ENCODE peak calls at places on chromosomes 5 and 9, in seven cellular contexts. G is adipocyte, O is psoas muscle, T is left ventricle myocardium inferior, C is iPS DF 6.9, E is PC-3, D is ascending aorta. H is an unnamed sample. For H3K4me1, the result is how much of the 10 kb centered on the place peaks cover.

GRCh38 chr9:15149450-15149849 is 157.6 kb downstream of the TTC39B start:
- DNase-seq in C (no peak), T (no peak), D (no peak), O (no peak), G (no peak), E (no peak), H (no peak)

GRCh38 chr5:153256-153655 is 38.0 kb upstream of the LRRC14B start:
- DNase-seq in T (no peak), O (no peak), D (no peak), E (peak), G (peak), C (no peak), H (no peak)

GRCh38 chr9:6884101-6884500 is 126.3 kb downstream of the KDM4C start:
- DNase-seq in E (no peak), C (no peak), D (no peak), O (no peak), T (no peak), G (no peak), H (no peak)

GRCh38 chr5:95617057-95617456 is 2.8 kb upstream of the GPR150 start:
- DNase-seq in D (no peak), C (no peak), O (no peak), E (no peak), G (peak), T (no peak), H (no peak)

GRCh38 chr5:136809382-136809781 is 444.0 kb upstream of the TRPC7 start:
- DNase-seq in G (no peak), E (no peak), T (no peak), D (no peak), C (no peak), O (no peak), H (no peak)

GRCh38 chr5:148376198-148376597 is 7.6 kb upstream of the FBXO38 start:
- DNase-seq in E (no peak), O (no peak), T (no peak), D (no peak), G (no peak), C (no peak), H (no peak)

GRCh38 chr9:77291714-77292113 is 114.4 kb downstream of the VPS13A start:
- DNase-seq in G (peak), E (peak), T (no peak), C (peak), O (no peak), D (no peak), H (no peak)

GRCh38 chr5:137345396-137345795 is 153.7 kb downstream of the SPOCK1 start:
- DNase-seq in O (no peak), G (no peak), D (no peak), T (no peak), E (no peak), C (no peak), H (no peak)

GRCh38 chr5:67035098-67035740 is 161.4 kb downstream of the CD180 start:
- DNase-seq in C (no peak), D (no peak), T (no peak), O (no peak), G (no peak), E (no peak), H (no peak)
- H3K4me1 ChIP-seq in C (under half), D (under half), T (half or more), O (half or more), G (half or more), E (under half), H (under half)

DNA sequence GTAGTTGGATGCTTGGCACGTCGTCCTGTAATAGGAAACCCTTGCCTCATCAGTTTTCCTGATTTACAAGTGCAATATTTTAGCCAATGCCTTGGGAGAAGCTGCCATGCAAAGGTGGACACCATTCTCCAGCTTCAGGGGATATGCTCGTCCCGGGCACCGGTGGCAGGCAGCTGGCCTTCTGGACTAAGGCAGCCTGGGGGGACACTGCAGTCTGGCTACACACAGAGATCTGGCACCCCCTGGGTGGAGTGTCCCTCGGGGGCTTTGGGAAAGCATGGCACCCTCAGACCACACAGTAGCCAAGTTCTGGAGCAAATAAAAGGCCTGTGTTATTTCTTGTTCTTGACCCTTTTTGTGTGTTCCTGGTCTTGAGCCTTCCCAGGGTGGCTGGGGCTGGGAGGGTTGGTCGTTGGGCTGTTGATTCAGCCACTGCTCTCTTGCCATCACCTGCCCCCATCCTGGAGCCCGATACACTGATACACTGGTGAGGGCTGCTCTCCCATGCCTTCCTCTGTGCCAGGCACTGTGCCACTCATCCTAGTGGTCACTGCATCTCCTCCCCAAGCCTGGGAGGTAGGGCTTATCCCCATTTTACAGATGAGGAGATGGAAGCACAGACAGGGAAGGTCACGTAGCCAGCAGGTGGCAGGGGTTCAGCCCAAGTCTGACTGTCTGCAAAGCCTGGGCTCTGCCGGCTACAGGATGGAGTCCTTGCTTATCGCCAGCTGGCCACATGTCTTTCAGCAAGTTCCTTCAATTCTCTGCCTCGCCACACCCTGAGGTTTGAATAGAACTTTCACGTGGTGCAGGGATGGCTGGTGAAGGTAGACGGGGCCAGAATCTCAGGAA is 134.1 kb downstream of the RGS3 start:
- DNase-seq in E (no peak), C (no peak), T (no peak), O (no peak), D (no peak), G (no peak), H (no peak)
- H3K4me1 ChIP-seq in E (under half), C (under half), T (half or more), O (half or more), D (half or more), G (half or more), H (under half)

GRCh38 chr9:121756477-121757285 is 105.2 kb downstream of the DAB2IP start:
- DNase-seq in G (no peak), D (no peak), C (no peak), T (no peak), O (no peak), E (no peak), H (peak)

GRCh38 chr9:121755581-121755980 is 104.1 kb downstream of the DAB2IP start:
- DNase-seq in D (no peak), G (no peak), T (no peak), C (no peak), O (no peak), E (no peak), H (peak)

GRCh38 chr9:121752929-121753328 is 101.5 kb downstream of the DAB2IP start:
- DNase-seq in E (no peak), D (no peak), C (no peak), G (no peak), O (no peak), T (no peak), H (no peak)

GRCh38 chr9:121753802-121754654 is 102.6 kb downstream of the DAB2IP start:
- DNase-seq in E (no peak), G (no peak), T (no peak), O (no peak), D (no peak), C (no peak), H (peak)

DNA sequence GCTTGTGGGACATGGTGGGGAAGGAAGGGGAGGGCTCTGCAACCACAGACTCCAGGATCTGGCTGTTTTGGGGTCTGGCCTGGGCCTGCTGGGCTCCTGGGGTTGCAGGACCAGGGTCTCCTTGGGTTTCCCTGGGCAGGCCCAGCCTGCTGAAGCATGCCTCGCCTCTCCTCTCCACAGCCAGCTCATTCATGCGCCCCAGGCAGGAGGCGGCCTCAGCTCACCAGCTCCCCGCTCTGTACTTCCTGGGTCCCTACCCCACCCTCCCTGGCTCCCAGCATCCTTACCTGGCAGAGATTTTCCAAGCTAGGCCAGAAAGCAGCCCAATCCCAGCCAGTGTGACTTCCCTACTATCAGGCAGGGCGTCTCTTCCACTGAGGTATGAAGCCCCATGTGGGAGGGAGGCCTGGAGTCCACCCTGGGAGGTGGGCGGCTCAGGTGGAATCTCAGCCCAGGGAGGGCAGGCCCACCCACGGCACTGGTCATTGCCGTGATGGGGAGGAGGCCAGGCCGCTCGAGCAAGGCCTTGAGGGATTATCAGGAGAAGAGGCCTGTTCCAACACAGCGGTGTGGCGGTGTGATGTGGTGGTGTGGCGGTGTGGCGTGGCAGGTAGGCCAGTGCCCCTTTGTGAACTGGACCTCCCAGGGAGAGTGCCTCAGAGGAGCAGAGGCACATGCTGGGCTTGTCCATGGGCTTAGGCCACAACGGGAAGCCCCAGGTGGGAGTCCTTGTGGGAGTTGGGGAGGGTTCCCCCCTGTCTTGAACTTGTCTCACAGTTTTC is 103.4 kb downstream of the DAB2IP start:
- DNase-seq in C (no peak), O (no peak), T (no peak), E (no peak), G (no peak), D (no peak), H (no peak)
- H3K4me1 ChIP-seq in C (under half), O (half or more), T (half or more), E (under half), G (under half), D (half or more), H (under half)

DNA sequence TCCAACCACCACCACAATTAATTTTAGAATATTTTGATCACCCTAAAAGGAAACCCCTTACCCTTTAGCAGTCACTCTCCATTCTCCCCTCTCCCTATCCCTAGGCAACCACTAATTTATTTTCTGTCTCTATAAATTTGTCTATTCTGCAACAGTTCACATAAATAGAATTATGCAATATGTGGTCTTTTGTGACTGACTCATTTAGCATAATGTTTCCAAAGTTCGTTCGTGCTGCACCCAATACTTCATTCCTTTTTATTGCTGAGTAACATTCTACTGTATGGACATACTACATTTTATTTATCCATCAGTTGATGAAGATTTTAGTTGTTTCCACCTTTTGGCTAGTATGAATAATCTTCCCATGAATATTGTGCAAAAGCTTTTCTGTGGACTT is 18.2 kb upstream of the CDC20B start:
- DNase-seq in T (no peak), E (peak), D (no peak), C (no peak), G (no peak), O (no peak), H (no peak)
- H3K4me1 ChIP-seq in T (under half), E (under half), D (under half), C (under half), G (under half), O (under half), H (under half)

DNA sequence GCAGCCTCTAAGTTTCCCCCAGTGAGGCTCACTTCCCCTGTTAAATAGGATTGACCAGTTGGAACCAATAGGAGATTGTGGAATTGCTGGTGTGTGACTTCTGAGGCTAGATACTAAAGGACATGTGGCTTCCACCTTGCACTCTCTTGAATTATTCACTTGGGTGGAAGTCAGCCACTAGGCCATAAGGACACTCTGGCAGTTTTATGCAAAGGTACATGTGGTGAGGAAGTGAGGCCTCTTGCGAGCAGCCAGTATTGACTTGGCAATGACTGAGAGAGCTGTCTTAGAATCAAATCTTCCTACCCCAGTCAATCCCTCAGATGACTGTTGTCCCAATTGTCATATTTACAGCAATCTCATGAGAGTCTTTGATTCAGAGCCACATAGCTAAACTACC is 250.2 kb upstream of the PCSK5 start:
- DNase-seq in O (no peak), C (no peak), E (no peak), D (no peak), G (no peak), T (no peak), H (no peak)
- H3K4me1 ChIP-seq in O (under half), C (under half), E (under half), D (under half), G (under half), T (under half), H (under half)

GRCh38 chr5:139390639-139391569 is 1.2 kb upstream of the MZB1 start:
- DNase-seq in D (no peak), E (peak), T (no peak), C (no peak), G (no peak), O (no peak), H (peak)
- H3K4me1 ChIP-seq in D (under half), E (under half), T (half or more), C (under half), G (under half), O (under half), H (under half)

GRCh38 chr5:135303582-135304173 is 95.4 kb downstream of the MACROH2A1 start:
- DNase-seq in C (no peak), O (no peak), E (no peak), T (no peak), G (no peak), D (no peak), H (no peak)
- H3K4me1 ChIP-seq in C (under half), O (under half), E (under half), T (under half), G (under half), D (under half), H (under half)

GRCh38 chr5:76808142-76808691 is 10.6 kb upstream of the F2RL1 start:
- DNase-seq in C (peak), G (no peak), D (no peak), T (no peak), O (no peak), E (no peak), H (no peak)
- H3K4me1 ChIP-seq in C (under half), G (under half), D (under half), T (under half), O (under half), E (under half), H (under half)

GRCh38 chr5:98308231-98308630 is 465.2 kb upstream of the RGMB start:
- DNase-seq in D (no peak), G (peak), O (no peak), E (no peak), T (no peak), C (no peak), H (no peak)

GRCh38 chr5:98314262-98314661 is 459.2 kb upstream of the RGMB start:
- DNase-seq in T (no peak), E (peak), D (no peak), C (no peak), O (no peak), G (peak), H (no peak)

GRCh38 chr5:98309785-98310566 is 463.5 kb upstream of the RGMB start:
- DNase-seq in T (no peak), D (no peak), C (peak), E (peak), O (no peak), G (peak), H (no peak)

GRCh38 chr5:98307811-98308210 is 465.7 kb upstream of the RGMB start:
- DNase-seq in C (no peak), E (peak), G (peak), T (no peak), O (no peak), D (no peak), H (no peak)

DNA sequence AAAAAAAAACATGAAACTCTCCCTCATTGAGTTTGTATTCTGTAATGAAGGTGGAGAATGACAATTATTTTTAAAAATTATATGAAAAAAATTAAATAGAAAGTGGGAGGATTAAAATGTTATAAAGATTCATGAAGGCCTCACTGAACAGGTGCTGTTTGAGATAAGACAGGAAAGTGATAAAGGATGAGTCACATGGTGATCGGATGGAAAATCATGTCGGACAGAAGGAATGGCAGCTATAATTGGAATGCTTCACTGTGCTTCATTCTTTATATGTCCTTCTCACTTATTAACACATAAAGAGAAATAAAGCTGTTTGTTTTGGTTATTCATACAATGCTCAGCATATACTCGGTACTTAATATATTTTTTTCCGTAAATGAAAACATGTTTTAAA is 464.5 kb upstream of the RGMB start:
- DNase-seq in T (no peak), D (no peak), E (peak), C (no peak), O (no peak), G (peak), H (no peak)
- H3K4me1 ChIP-seq in T (under half), D (under half), E (half or more), C (under half), O (under half), G (under half), H (under half)

GRCh38 chr9:136686794-136687711 is at the start of gene AGPAT2:
- DNase-seq in D (no peak), T (peak), O (peak), E (peak), C (no peak), G (peak), H (peak)

GRCh38 chr9:136686534-136686793 is 793 bp downstream of the AGPAT2 start:
- DNase-seq in C (no peak), D (no peak), T (no peak), E (no peak), O (no peak), G (no peak), H (no peak)

GRCh38 chr9:136685216-136685615 is 2.0 kb downstream of the AGPAT2 start:
- DNase-seq in O (no peak), D (no peak), G (no peak), T (no peak), C (no peak), E (no peak), H (no peak)

GRCh38 chr9:136684799-136685198 is 2.5 kb downstream of the AGPAT2 start:
- DNase-seq in G (no peak), T (no peak), E (no peak), D (no peak), O (no peak), C (no peak), H (no peak)

GRCh38 chr9:136685792-136686533 is 1.3 kb downstream of the AGPAT2 start:
- DNase-seq in C (no peak), G (peak), E (no peak), T (peak), O (no peak), D (no peak), H (peak)
- H3K4me1 ChIP-seq in C (under half), G (under half), E (under half), T (half or more), O (under half), D (under half), H (under half)